ENCODE peak calls at places on chromosomes 6 and 20, in seven cellular contexts. R is suprapubic skin, O is GM23338, K is tibial nerve, N is mammary epithelial cell, D is OCI-LY7, E is keratinocyte. T is an unnamed sample.

GRCh38 chr6:21381336-21381963 is 212.1 kb upstream of the SOX4 start:
- DNase-seq in D (no peak), N (no peak), R (no peak), E (no peak), K (no peak), O (no peak), T (no peak)

GRCh38 chr6:39037707-39038106 is 10.9 kb upstream of the GLP1R start:
- DNase-seq in K (no peak), N (no peak), E (no peak), O (no peak), D (no peak), R (no peak), T (no peak)

GRCh38 chr6:169099411-169100202 is 154.0 kb downstream of the THBS2 start:
- DNase-seq in O (peak; percentile 27), D (no peak), E (no peak), N (peak; percentile 35), K (no peak), R (no peak), T (peak; percentile 15)

GRCh38 chr20:17518339-17519052 is 12.7 kb downstream of the BFSP1 start:
- DNase-seq in E (no peak), N (no peak), D (peak; percentile 13), O (peak; percentile 37), K (peak; percentile 43), R (no peak), T (peak; percentile 59)

GRCh38 chr6:15359335-15359862 is 113.5 kb downstream of the JARID2 start:
- DNase-seq in R (no peak), E (no peak), D (no peak), K (no peak), N (no peak), O (no peak), T (no peak)

GRCh38 chr6:125584468-125584939 is 164.9 kb upstream of the HEY2 start:
- DNase-seq in K (no peak), D (no peak), E (no peak), R (no peak), O (peak; percentile 77), N (peak; percentile 1), T (no peak)

GRCh38 chr6:32807020-32807580 is 9.7 kb downstream of the HLA-DOB start:
- DNase-seq in E (no peak), D (peak; percentile 40), K (no peak), N (no peak), R (no peak), O (peak; percentile 50), T (no peak)

GRCh38 chr6:54618597-54618996 is 228.0 kb upstream of the FAM83B start:
- DNase-seq in K (no peak), D (no peak), R (no peak), E (no peak), N (no peak), O (no peak), T (no peak)

GRCh38 chr6:77292564-77293546 is 170.4 kb downstream of the HTR1B start:
- DNase-seq in N (peak; percentile 78), O (no peak), R (no peak), D (no peak), K (no peak), E (peak; percentile 60), T (peak; percentile 73)

GRCh38 chr6:47376930-47377329 is 67.2 kb upstream of the TNFRSF21 start:
- DNase-seq in D (no peak), O (no peak), N (no peak), R (no peak), K (no peak), E (no peak), T (no peak)

GRCh38 chr20:14512856-14513255 is 175.4 kb upstream of the FLRT3 start:
- DNase-seq in K (no peak), R (no peak), N (no peak), D (no peak), E (no peak), O (no peak), T (no peak)

GRCh38 chr20:45752747-45753146 is 30.6 kb downstream of the SPINT4 start:
- DNase-seq in K (no peak), O (no peak), N (peak; percentile 5), E (no peak), D (no peak), R (no peak), T (no peak)

GRCh38 chr6:166056637-166057036 is 111.0 kb downstream of the TBXT start:
- DNase-seq in K (no peak), R (no peak), N (no peak), D (no peak), E (no peak), O (no peak), T (no peak)

GRCh38 chr20:63536997-63537524 is at the start of gene PTK6:
- DNase-seq in N (no peak), O (no peak), D (peak; percentile 45), E (no peak), K (no peak), R (no peak), T (peak; percentile 93)

GRCh38 chr6:127053032-127053908 is 65.2 kb upstream of the RSPO3 start:
- DNase-seq in E (no peak), N (no peak), K (no peak), R (no peak), O (no peak), D (no peak), T (no peak)

GRCh38 chr6:13724174-13724573 is 12.5 kb upstream of the RANBP9 start:
- DNase-seq in D (no peak), E (peak; percentile 98), O (no peak), R (no peak), K (no peak), N (peak; percentile 95), T (peak; percentile 96)

DNA sequence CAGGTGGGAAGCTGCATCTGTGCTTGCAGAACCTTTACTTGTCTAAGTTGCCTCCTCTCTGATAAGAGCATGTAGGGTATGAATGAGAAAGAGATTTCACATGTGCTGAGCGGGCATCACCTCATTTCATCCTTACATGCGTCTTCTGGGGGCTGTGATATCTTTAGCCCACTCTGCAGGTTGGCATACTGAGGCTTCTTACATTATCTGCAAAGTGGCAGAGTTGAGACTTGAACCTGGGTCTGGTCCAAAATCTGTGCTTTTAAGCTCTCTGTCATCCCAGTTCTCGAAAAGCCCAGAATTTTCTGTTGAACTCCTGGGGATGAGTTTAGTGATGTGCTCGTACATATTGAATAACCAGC is 2.0 kb upstream of the SRC start:
- DNase-seq in O (no peak), D (no peak), K (no peak), E (no peak), N (no peak), R (no peak), T (no peak)
- H3K27ac ChIP-seq in O (no peak overlapping the region), D (no peak overlapping the region), K (peak overlapping the region; percentile 88), E (no peak overlapping the region), N (no peak overlapping the region), R (peak overlapping the region; percentile 90), T (peak overlapping the region; percentile 86)

GRCh38 chr6:6751197-6751596 is 162.7 kb downstream of the LY86 start:
- DNase-seq in D (no peak), R (no peak), N (no peak), K (no peak), O (no peak), E (no peak), T (no peak)
- H3K27ac ChIP-seq in D (no peak overlapping the region), R (peak overlapping the region; percentile 87), N (no peak overlapping the region), K (peak overlapping the region; percentile 54), O (no peak overlapping the region), E (no peak overlapping the region), T (peak overlapping the region; percentile 71)

DNA sequence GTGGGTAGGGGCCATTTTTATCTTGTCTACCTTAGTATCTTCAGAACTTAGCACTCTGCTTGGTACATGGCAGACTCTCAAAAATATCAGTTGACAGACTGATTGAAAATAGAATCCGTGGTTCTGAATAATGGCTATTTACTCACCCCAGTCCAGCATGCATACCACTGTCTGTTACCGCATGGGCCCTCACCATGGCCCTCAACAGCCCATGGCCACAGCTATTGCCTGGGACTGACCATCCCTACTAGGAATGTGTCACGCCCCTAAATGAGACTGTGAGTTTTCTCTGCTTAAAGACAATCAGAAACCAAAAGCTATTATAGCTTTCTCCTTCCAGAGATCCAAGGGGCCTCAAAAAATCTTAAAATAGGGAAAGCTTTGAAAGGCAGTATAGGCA is 207.7 kb downstream of the ATXN1 start:
- DNase-seq in N (no peak), K (no peak), D (no peak), O (no peak), R (no peak), E (no peak), T (no peak)
- H3K27ac ChIP-seq in N (no peak overlapping the region), K (no peak overlapping the region), D (no peak overlapping the region), O (no peak overlapping the region), R (no peak overlapping the region), E (no peak overlapping the region), T (no peak overlapping the region)

GRCh38 chr6:37630281-37630799 is 67.3 kb downstream of the MDGA1 start:
- DNase-seq in K (no peak), O (no peak), N (peak; percentile 99), R (no peak), D (no peak), E (peak; percentile 89), T (peak; percentile 95)
- H3K27ac ChIP-seq in K (no peak overlapping the region), O (no peak overlapping the region), N (peak overlapping the region; percentile 57), R (no peak overlapping the region), D (no peak overlapping the region), E (peak overlapping the region; percentile 73), T (peak overlapping the region; percentile 80)

GRCh38 chr6:152300517-152300916 is 336.6 kb downstream of the SYNE1 start:
- DNase-seq in O (no peak), K (no peak), E (no peak), N (no peak), D (peak; percentile 28), R (no peak), T (no peak)

GRCh38 chr6:152305672-152306071 is 331.5 kb downstream of the SYNE1 start:
- DNase-seq in K (no peak), E (no peak), R (no peak), D (no peak), O (no peak), N (no peak), T (no peak)

GRCh38 chr6:152301021-152301805 is 335.9 kb downstream of the SYNE1 start:
- DNase-seq in D (no peak), N (no peak), E (no peak), R (no peak), K (no peak), O (no peak), T (no peak)

GRCh38 chr6:152299336-152299735 is 337.8 kb downstream of the SYNE1 start:
- DNase-seq in N (no peak), E (no peak), D (peak; percentile 53), O (peak; percentile 22), K (no peak), R (no peak), T (no peak)

DNA sequence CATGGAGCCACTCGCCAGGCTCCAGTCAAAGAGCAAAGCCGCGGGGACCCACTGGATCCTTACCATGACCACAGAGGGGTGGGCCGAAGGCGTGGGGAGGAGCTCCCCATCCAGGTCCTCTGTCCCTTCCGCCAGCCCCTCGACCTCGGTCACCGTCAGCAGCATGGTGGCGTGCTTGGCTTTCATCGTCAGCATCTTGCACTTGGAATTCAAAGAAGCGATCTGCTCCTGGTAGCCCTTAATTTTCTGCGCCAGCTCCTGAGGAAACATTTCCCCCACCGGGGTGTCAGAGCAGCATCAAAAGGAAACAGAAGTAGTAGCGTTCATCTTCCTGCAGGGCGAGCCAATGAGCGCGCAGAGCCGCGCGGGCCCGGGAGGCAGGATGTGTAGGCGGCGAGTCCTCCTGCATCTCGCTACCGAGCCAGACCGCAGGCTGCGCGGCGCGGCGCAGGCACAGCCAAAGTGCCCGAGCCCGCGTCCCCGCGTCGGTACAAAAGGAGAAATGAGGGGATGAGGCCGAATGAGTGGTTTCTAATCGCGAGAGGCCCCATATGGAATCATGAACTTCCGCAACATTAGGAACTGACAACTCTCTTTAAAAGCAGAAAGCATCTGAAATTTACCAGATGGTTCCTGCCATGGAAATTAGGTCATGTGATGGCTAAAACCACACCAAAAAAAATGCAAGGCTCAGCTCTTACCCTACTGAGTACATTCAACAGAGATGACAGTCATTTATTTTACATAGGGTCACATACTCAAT is 335.2 kb downstream of the SYNE1 start:
- DNase-seq in R (peak; percentile 91), K (peak; percentile 69), D (peak; percentile 91), E (peak; percentile 11), N (peak; percentile 86), O (peak; percentile 89), T (peak; percentile 83)
- H3K27ac ChIP-seq in R (peak overlapping the region; percentile 76), K (peak overlapping the region; percentile 83), D (peak overlapping the region; percentile 88), E (peak overlapping the region; percentile 32), N (peak overlapping the region; percentile 9), O (no peak overlapping the region), T (peak overlapping the region; percentile 89)

T was measured in RWPE1.